ENCODE peak calls at places on chromosomes 7 and 10, in four cellular contexts. F is psoas muscle, O is sigmoid colon, V is ovary. E is an unnamed sample.

GRCh38 chr7:105011771-105012502 is 2.1 kb upstream of the KMT2E start:
- DNase-seq in O (peak; percentile 75), F (no peak), V (peak; percentile 49), E (no peak)

GRCh38 chr7:150389532-150389816 is 10.3 kb downstream of the ZNF775 start:
- DNase-seq in O (no peak), V (peak; percentile 24), F (no peak), E (no peak)

GRCh38 chr10:5252177-5253037 is 55.8 kb downstream of the AKR1C4 start:
- DNase-seq in F (no peak), V (no peak), O (no peak), E (peak; percentile 78)

GRCh38 chr7:132386249-132386681 is 190.0 kb downstream of the PLXNA4 start:
- DNase-seq in O (no peak), V (peak; percentile 83), F (peak; percentile 49), E (peak; percentile 61)

GRCh38 chr10:45416603-45417002 is 42.6 kb downstream of the ALOX5 start:
- DNase-seq in F (no peak), O (no peak), V (no peak), E (no peak)

GRCh38 chr10:97768322-97769315 is 3.2 kb downstream of the SFRP5 start:
- DNase-seq in V (no peak), F (no peak), O (no peak), E (no peak)

GRCh38 chr10:131213651-131214505 is 97.6 kb downstream of the TCERG1L start:
- DNase-seq in V (no peak), O (no peak), F (no peak), E (peak; percentile 50)

GRCh38 chr7:8214162-8214897 is 47.6 kb downstream of the ICA1 start:
- DNase-seq in V (no peak), F (no peak), O (peak; percentile 82), E (no peak)

GRCh38 chr7:35691827-35692307 is 3.1 kb downstream of the HERPUD2 start:
- DNase-seq in V (no peak), F (no peak), O (no peak), E (no peak)

GRCh38 chr10:23200997-23201652 is 9.0 kb downstream of the PTF1A start:
- DNase-seq in O (no peak), V (no peak), F (no peak), E (no peak)

GRCh38 chr7:158858592-158859503 is 2.5 kb downstream of the DYNC2I1 start:
- DNase-seq in O (peak; percentile 40), V (no peak), F (no peak), E (peak; percentile 73)

GRCh38 chr10:34786464-34786863 is 28.6 kb downstream of the PARD3 start:
- DNase-seq in O (no peak), F (no peak), V (no peak), E (no peak)

GRCh38 chr7:36667007-36667406 is 57.3 kb downstream of the AOAH start:
- DNase-seq in V (no peak), O (no peak), F (no peak), E (no peak)

GRCh38 chr7:53675835-53676234 is 640.4 kb downstream of the POM121L12 start:
- DNase-seq in V (no peak), F (no peak), O (no peak), E (no peak)

GRCh38 chr10:113854019-113854756 is at the start of the genes DCLRE1A and NHLRC2:
- DNase-seq in O (peak; percentile 89), F (peak; percentile 83), V (peak; percentile 84), E (peak; percentile 90)

GRCh38 chr10:113858541-113858940 is 4.1 kb downstream of the NHLRC2 start:
- DNase-seq in O (no peak), V (no peak), F (no peak), E (no peak)

GRCh38 chr10:113854757-113855626 is 531 bp downstream of the NHLRC2 start:
- DNase-seq in O (peak; percentile 79), F (peak; percentile 70), V (peak; percentile 75), E (peak; percentile 83)

GRCh38 chr10:113857210-113857609 is 2.7 kb downstream of the NHLRC2 start:
- DNase-seq in F (no peak), V (no peak), O (no peak), E (no peak)

DNA sequence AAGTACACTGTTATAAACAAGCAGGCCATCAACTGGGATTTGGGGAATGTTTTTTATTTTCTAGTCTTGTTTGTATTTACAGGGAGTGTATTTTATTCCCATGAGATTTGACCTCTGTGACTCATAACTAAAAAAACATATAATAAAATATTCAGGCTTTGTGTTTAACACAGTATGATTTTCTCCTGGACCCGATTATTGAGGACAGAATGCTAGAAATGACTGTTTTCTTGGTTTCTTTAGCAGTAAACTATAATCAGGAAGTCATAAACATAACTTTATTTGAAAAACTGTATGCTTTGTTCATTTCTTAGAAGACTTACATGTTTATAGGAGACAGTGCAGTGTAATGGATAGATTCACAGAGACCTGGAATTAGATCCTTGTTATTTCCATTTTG is 2.1 kb downstream of the NHLRC2 start:
- DNase-seq in V (no peak), F (no peak), O (no peak), E (no peak)
- H3K4me1 ChIP-seq in V (peaks cover 6% of the 10 kb centered on the region), F (peaks cover 46% of the 10 kb centered on the region), O (no peaks in the 10 kb centered on the region), E (no peaks in the 10 kb centered on the region)

GRCh38 chr10:129093641-129094040 is 373.4 kb upstream of the MGMT start:
- DNase-seq in F (no peak), O (no peak), V (no peak), E (no peak)

GRCh38 chr10:129096340-129096984 is 370.6 kb upstream of the MGMT start:
- DNase-seq in F (peak; percentile 31), O (peak; percentile 77), V (no peak), E (no peak)

GRCh38 chr10:129094233-129094632 is 372.8 kb upstream of the MGMT start:
- DNase-seq in V (no peak), O (no peak), F (no peak), E (no peak)

GRCh38 chr10:129095980-129096339 is 371.1 kb upstream of the MGMT start:
- DNase-seq in O (no peak), V (no peak), F (no peak), E (no peak)

DNA sequence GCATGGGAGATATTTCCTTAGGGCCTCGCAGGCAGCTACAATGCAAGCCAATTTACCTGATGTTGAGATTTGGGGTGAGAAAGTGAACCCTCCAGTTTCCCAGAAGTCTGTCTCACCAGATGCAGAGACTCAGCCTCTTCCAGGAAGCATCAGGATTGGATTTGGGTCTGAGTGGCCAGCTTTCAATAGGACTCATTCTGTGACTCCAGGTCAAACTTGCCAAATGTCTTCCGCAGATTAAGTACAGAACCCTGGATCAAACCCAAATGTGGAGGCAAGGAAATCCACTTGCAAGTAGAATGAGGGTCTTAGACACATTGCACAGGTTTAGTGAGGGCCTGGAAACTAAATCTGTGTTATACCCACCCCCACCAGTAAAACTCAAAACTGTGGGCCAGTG is 372.2 kb upstream of the MGMT start:
- DNase-seq in V (no peak), O (no peak), F (no peak), E (no peak)
- H3K4me1 ChIP-seq in V (no peaks in the 10 kb centered on the region), O (no peaks in the 10 kb centered on the region), F (no peaks in the 10 kb centered on the region), E (no peaks in the 10 kb centered on the region)

GRCh38 chr7:92594746-92595145 is 4.6 kb upstream of the FAM133B start:
- DNase-seq in F (no peak), V (no peak), O (no peak), E (no peak)

GRCh38 chr7:92589056-92589455 is 1.1 kb downstream of the FAM133B start:
- DNase-seq in V (no peak), F (no peak), O (no peak), E (no peak)

GRCh38 chr7:92588561-92588960 is 1.6 kb downstream of the FAM133B start:
- DNase-seq in V (no peak), F (no peak), O (no peak), E (peak; percentile 50)

GRCh38 chr7:92586403-92586802 is 3.8 kb downstream of the FAM133B start:
- DNase-seq in V (no peak), F (no peak), O (no peak), E (no peak)

DNA sequence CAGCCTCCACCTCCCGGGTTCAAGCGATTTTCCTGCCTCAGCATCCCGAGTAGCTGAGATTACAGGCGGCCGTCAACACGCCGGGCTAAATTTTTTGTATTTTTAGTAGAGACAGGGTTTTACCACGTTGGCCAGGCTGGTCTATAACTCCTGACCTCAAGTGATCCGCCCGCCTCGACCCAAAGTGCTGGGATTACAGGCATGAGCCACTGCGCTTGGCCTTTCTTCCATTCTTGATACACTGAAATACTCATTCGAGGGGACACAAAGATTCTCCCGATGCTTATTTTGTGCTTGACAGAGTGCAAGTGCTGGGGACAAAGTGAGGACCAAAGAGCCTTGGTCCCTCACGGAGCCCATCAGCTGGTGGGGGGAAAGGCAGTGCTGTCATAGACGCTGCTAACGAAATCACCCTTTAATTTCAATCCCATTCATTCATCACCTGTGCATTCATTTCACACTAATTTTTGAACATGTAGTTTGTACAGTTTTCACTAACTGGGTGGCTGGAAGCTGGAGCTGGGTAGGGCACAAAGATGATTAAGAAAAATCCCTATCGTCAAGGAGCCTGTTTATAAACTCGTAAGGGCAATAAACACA is 621 bp upstream of the FAM133B start:
- DNase-seq in F (peak; percentile 13), V (no peak), O (no peak), E (no peak)
- H3K4me1 ChIP-seq in F (peaks cover 32% of the 10 kb centered on the region), V (peaks cover 12% of the 10 kb centered on the region), O (no peaks in the 10 kb centered on the region), E (no peaks in the 10 kb centered on the region)

GRCh38 chr7:25192043-25192442 is 36.2 kb downstream of the NPVF start:
- DNase-seq in F (no peak), V (no peak), O (no peak), E (no peak)
- H3K4me1 ChIP-seq in F (no peaks in the 10 kb centered on the region), V (no peaks in the 10 kb centered on the region), O (no peaks in the 10 kb centered on the region), E (no peaks in the 10 kb centered on the region)

GRCh38 chr7:121083138-121083789 is 94.8 kb downstream of the CPED1 start:
- DNase-seq in F (no peak), V (no peak), O (no peak), E (no peak)
- H3K4me1 ChIP-seq in F (peaks cover 59% of the 10 kb centered on the region), V (peaks cover 9% of the 10 kb centered on the region), O (no peaks in the 10 kb centered on the region), E (no peaks in the 10 kb centered on the region)

DNA sequence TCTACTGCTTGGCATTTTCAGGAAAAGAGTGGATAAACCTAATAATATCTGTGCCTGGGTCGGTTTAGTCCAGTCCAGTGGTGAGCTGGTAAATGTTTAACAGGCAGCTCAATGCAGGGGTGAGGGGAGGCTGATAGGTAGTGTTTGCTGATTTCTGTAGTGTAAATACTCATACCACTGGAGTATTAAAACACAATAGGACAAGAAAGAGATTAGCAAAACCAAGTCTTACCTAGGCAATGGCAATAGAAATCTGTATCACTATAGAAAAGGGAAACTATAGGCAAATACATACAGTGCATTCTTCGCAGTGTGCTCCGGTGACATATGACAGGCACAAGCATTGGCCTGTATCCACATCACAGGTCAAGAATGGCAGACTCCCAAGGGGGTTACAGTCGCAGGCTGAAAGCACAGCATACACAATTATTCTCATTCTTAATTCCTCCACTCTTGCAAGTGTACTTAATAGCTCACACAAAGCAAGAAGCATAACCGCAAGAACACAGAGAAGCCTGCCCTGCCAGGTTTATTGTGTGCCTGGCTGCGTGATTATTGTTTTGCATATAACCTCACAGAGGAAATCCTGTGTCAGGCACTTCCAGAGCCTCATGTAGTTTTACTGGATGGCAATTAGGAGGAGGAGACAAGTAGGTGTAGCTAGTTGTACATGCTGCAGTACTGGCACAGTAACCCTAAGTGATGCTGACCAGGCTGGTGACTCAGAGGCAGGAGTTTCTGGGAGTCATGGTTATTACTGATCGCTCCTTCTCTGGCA is 35.0 kb downstream of the LAMB4 start:
- DNase-seq in F (no peak), O (peak; percentile 88), V (no peak), E (no peak)
- H3K4me1 ChIP-seq in F (no peaks in the 10 kb centered on the region), O (no peaks in the 10 kb centered on the region), V (peaks cover 10% of the 10 kb centered on the region), E (peaks cover 15% of the 10 kb centered on the region)

DNA sequence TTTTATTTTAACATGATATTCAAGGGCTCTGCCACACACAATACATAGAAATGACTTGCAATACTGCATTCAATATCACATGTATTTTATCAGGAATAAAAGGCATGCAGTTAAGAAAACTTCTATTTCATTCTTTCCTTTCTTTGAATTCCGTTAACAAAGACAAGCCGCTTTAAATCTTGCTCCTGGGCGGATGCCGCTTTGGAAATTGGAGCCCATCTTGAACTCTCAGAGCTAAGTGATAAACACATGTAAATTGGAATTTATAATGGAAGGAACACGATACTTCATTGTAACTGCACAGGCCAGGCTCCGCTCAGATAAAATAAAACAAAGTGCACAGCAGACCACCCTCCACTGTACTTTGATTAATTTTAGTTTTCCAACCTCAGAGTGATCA is 774.5 kb upstream of the COBL start:
- DNase-seq in F (no peak), O (no peak), V (no peak), E (no peak)
- H3K4me1 ChIP-seq in F (no peaks in the 10 kb centered on the region), O (no peaks in the 10 kb centered on the region), V (no peaks in the 10 kb centered on the region), E (no peaks in the 10 kb centered on the region)

E was measured in endodermal cell.